ENCODE peak calls at places on chromosomes 12 and 14, in four cellular contexts. One of them, this sample, is unnamed. For H3K27me3, the result is how much of the 10 kb centered on the place peaks cover.

GRCh38 chr14:89040438-89041244 is 216.2 kb downstream of the TTC8 start:
- DNase-seq in left ventricle myocardium inferior: peak
- DNase-seq in thyroid gland: peak
- DNase-seq in tibial artery: peak
- DNase-seq in this sample: peak

GRCh38 chr14:34081576-34082136 is 130.8 kb upstream of the EGLN3 start:
- DNase-seq in tibial artery: no peak
- DNase-seq in thyroid gland: no peak
- DNase-seq in left ventricle myocardium inferior: no peak
- DNase-seq in this sample: peak

GRCh38 chr12:115227137-115227615 is 543.2 kb upstream of the TBX3 start:
- DNase-seq in tibial artery: no peak
- DNase-seq in left ventricle myocardium inferior: peak
- DNase-seq in thyroid gland: no peak
- DNase-seq in this sample: no peak

GRCh38 chr12:128551266-128552025 is 272.3 kb downstream of the SLC15A4 start:
- DNase-seq in tibial artery: no peak
- DNase-seq in left ventricle myocardium inferior: no peak
- DNase-seq in thyroid gland: no peak
- DNase-seq in this sample: peak

GRCh38 chr12:113103756-113104450 is 31.7 kb downstream of the RASAL1 start:
- DNase-seq in thyroid gland: peak
- DNase-seq in left ventricle myocardium inferior: no peak
- DNase-seq in tibial artery: no peak
- DNase-seq in this sample: peak

GRCh38 chr14:26385302-26385701 is 212.5 kb downstream of the NOVA1 start:
- DNase-seq in left ventricle myocardium inferior: no peak
- DNase-seq in tibial artery: no peak
- DNase-seq in thyroid gland: no peak
- DNase-seq in this sample: no peak

GRCh38 chr14:77601846-77602609 is 14.4 kb downstream of the SPTLC2 start:
- DNase-seq in thyroid gland: no peak
- DNase-seq in tibial artery: no peak
- DNase-seq in left ventricle myocardium inferior: no peak
- DNase-seq in this sample: no peak

GRCh38 chr14:35114036-35114435 is 7.8 kb downstream of the PPP2R3C start:
- DNase-seq in tibial artery: no peak
- DNase-seq in thyroid gland: no peak
- DNase-seq in left ventricle myocardium inferior: no peak
- DNase-seq in this sample: no peak

GRCh38 chr12:54232790-54233189 is 44.0 kb upstream of the SMUG1 start:
- DNase-seq in tibial artery: no peak
- DNase-seq in thyroid gland: no peak
- DNase-seq in left ventricle myocardium inferior: no peak
- DNase-seq in this sample: no peak

GRCh38 chr12:124909831-124910560 is 4.5 kb downstream of the UBC start:
- DNase-seq in left ventricle myocardium inferior: no peak
- DNase-seq in thyroid gland: no peak
- DNase-seq in tibial artery: no peak
- DNase-seq in this sample: no peak

GRCh38 chr12:113934946-113935345 is 31.2 kb downstream of the RBM19 start:
- DNase-seq in thyroid gland: no peak
- DNase-seq in tibial artery: no peak
- DNase-seq in left ventricle myocardium inferior: no peak
- DNase-seq in this sample: no peak

GRCh38 chr14:72644038-72644437 is 249.9 kb downstream of the DPF3 start:
- DNase-seq in tibial artery: no peak
- DNase-seq in left ventricle myocardium inferior: no peak
- DNase-seq in thyroid gland: no peak
- DNase-seq in this sample: no peak

GRCh38 chr12:56087220-56087619 is 7.3 kb downstream of the ERBB3 start:
- DNase-seq in thyroid gland: peak
- DNase-seq in left ventricle myocardium inferior: peak
- DNase-seq in tibial artery: no peak
- DNase-seq in this sample: peak

GRCh38 chr12:112664569-112664968 is 127.0 kb upstream of the RPH3A start:
- DNase-seq in tibial artery: no peak
- DNase-seq in thyroid gland: peak
- DNase-seq in left ventricle myocardium inferior: no peak
- DNase-seq in this sample: no peak

GRCh38 chr14:100593751-100594624 is 6.8 kb upstream of the BEGAIN start:
- DNase-seq in thyroid gland: no peak
- DNase-seq in left ventricle myocardium inferior: peak
- DNase-seq in tibial artery: peak
- DNase-seq in this sample: no peak

GRCh38 chr14:61188936-61189808 is 92.0 kb downstream of the TMEM30B start:
- DNase-seq in tibial artery: peak
- DNase-seq in left ventricle myocardium inferior: peak
- DNase-seq in thyroid gland: peak
- DNase-seq in this sample: peak

GRCh38 chr12:43882578-43883178 is 46.8 kb downstream of the TMEM117 start:
- DNase-seq in tibial artery: no peak
- DNase-seq in thyroid gland: peak
- DNase-seq in left ventricle myocardium inferior: no peak
- DNase-seq in this sample: no peak

GRCh38 chr14:104632781-104633180 is 28.2 kb upstream of the TMEM179 start:
- DNase-seq in thyroid gland: no peak
- DNase-seq in tibial artery: no peak
- DNase-seq in left ventricle myocardium inferior: no peak
- DNase-seq in this sample: no peak
- H3K27me3 ChIP-seq in thyroid gland: under half
- H3K27me3 ChIP-seq in tibial artery: under half
- H3K27me3 ChIP-seq in left ventricle myocardium inferior: half or more
- H3K27me3 ChIP-seq in this sample: under half

GRCh38 chr12:67069451-67070306 is 199.5 kb upstream of the CAND1 start:
- DNase-seq in tibial artery: peak
- DNase-seq in thyroid gland: peak
- DNase-seq in left ventricle myocardium inferior: peak
- DNase-seq in this sample: peak

GRCh38 chr12:67070307-67070600 is 198.9 kb upstream of the CAND1 start:
- DNase-seq in left ventricle myocardium inferior: no peak
- DNase-seq in thyroid gland: no peak
- DNase-seq in tibial artery: no peak
- DNase-seq in this sample: no peak

GRCh38 chr12:67068773-67069450 is 200.2 kb upstream of the CAND1 start:
- DNase-seq in tibial artery: no peak
- DNase-seq in left ventricle myocardium inferior: no peak
- DNase-seq in thyroid gland: peak
- DNase-seq in this sample: peak

GRCh38 chr12:67067453-67068203 is 201.5 kb upstream of the CAND1 start:
- DNase-seq in thyroid gland: no peak
- DNase-seq in tibial artery: no peak
- DNase-seq in left ventricle myocardium inferior: no peak
- DNase-seq in this sample: no peak

DNA sequence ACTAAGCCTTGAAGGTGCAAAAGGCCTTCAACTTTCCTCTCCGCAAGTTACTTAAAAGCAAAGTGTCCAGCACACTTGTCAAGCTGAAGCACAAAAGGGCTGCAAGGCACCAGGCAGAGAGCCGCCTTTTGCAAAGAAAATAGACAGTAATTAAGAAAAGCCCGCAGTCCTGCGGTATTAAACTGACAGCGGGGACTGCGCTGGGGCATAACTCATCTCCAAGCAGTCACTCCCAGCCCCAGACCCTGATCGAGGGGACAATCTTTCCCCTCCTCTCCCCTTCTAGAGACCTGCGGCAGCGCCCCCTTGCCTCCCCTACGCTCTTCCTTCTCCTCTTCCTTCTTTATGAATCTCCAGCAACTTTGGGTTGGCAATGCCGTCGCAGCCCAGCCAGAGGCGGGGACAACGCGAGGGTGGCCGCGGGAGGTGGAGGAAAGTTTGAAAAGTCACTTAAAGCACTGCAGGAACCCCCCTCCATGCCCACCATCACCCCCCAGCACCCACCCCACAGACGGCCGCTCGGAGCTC is 200.9 kb upstream of the CAND1 start:
- DNase-seq in thyroid gland: no peak
- DNase-seq in tibial artery: no peak
- DNase-seq in left ventricle myocardium inferior: no peak
- DNase-seq in this sample: no peak
- TF ChIP-seq CTCF in thyroid gland: no peak
- TF ChIP-seq CTCF in tibial artery: no peak
- TF ChIP-seq CTCF in left ventricle myocardium inferior: no peak
- TF ChIP-seq CTCF in this sample: no peak

GRCh38 chr12:85280138-85280983 is at the start of gene ALX1:
- DNase-seq in thyroid gland: peak
- DNase-seq in tibial artery: peak
- DNase-seq in left ventricle myocardium inferior: no peak
- DNase-seq in this sample: peak

GRCh38 chr12:85279449-85280137 is 427 bp upstream of the ALX1 start:
- DNase-seq in left ventricle myocardium inferior: peak
- DNase-seq in thyroid gland: peak
- DNase-seq in tibial artery: no peak
- DNase-seq in this sample: no peak

GRCh38 chr12:85277900-85278597 is 2.0 kb upstream of the ALX1 start:
- DNase-seq in thyroid gland: no peak
- DNase-seq in left ventricle myocardium inferior: no peak
- DNase-seq in tibial artery: no peak
- DNase-seq in this sample: no peak

GRCh38 chr12:85280984-85281946 is 1.2 kb downstream of the ALX1 start:
- DNase-seq in left ventricle myocardium inferior: no peak
- DNase-seq in thyroid gland: no peak
- DNase-seq in tibial artery: no peak
- DNase-seq in this sample: no peak

GRCh38 chr12:85278598-85279448 is 1.2 kb upstream of the ALX1 start:
- DNase-seq in tibial artery: no peak
- DNase-seq in thyroid gland: no peak
- DNase-seq in left ventricle myocardium inferior: no peak
- DNase-seq in this sample: no peak
- H3K27me3 ChIP-seq in tibial artery: under half
- H3K27me3 ChIP-seq in thyroid gland: under half
- H3K27me3 ChIP-seq in left ventricle myocardium inferior: half or more
- H3K27me3 ChIP-seq in this sample: half or more

GRCh38 chr12:76078748-76079147 is 5.7 kb downstream of the NAP1L1 start:
- DNase-seq in left ventricle myocardium inferior: no peak
- DNase-seq in thyroid gland: no peak
- DNase-seq in tibial artery: no peak
- DNase-seq in this sample: no peak

GRCh38 chr12:76081909-76082308 is 2.6 kb downstream of the NAP1L1 start:
- DNase-seq in thyroid gland: no peak
- DNase-seq in left ventricle myocardium inferior: no peak
- DNase-seq in tibial artery: no peak
- DNase-seq in this sample: no peak

GRCh38 chr12:76080017-76080728 is 4.3 kb downstream of the NAP1L1 start:
- DNase-seq in tibial artery: no peak
- DNase-seq in left ventricle myocardium inferior: no peak
- DNase-seq in thyroid gland: no peak
- DNase-seq in this sample: no peak

GRCh38 chr12:76083246-76083735 is 1.2 kb downstream of the NAP1L1 start:
- DNase-seq in thyroid gland: no peak
- DNase-seq in tibial artery: no peak
- DNase-seq in left ventricle myocardium inferior: no peak
- DNase-seq in this sample: no peak

GRCh38 chr12:76080729-76081415 is 3.6 kb downstream of the NAP1L1 start:
- DNase-seq in tibial artery: no peak
- DNase-seq in thyroid gland: no peak
- DNase-seq in left ventricle myocardium inferior: no peak
- DNase-seq in this sample: no peak
- TF ChIP-seq CTCF in tibial artery: no peak
- TF ChIP-seq CTCF in thyroid gland: peak
- TF ChIP-seq CTCF in left ventricle myocardium inferior: no peak
- TF ChIP-seq CTCF in this sample: no peak

GRCh38 chr14:90060965-90061848 is 587 bp upstream of the KCNK13 start:
- DNase-seq in thyroid gland: peak
- DNase-seq in left ventricle myocardium inferior: no peak
- DNase-seq in tibial artery: no peak
- DNase-seq in this sample: no peak
- H3K27me3 ChIP-seq in thyroid gland: under half
- H3K27me3 ChIP-seq in left ventricle myocardium inferior: half or more
- H3K27me3 ChIP-seq in tibial artery: half or more
- H3K27me3 ChIP-seq in this sample: under half

This sample was measured in body of pancreas.